ENCODE peak calls at places on chromosome 19, in four cellular contexts. One of them, this sample, is unnamed.

GRCh38 chr19:31285744-31286143 is 63.5 kb downstream of the TSHZ3 start:
- DNase-seq in nephron progenitor cell: no peak
- DNase-seq in AG20443: peak
- DNase-seq in stimulated activated naive B cell treated with anti-CD40 and anti-IgM and Interleukin-4, amounts not matched to agents 10 μg/mL and 1 μg/mL and 100 μg/mL, for 72 hours: no peak
- DNase-seq in this sample: peak

GRCh38 chr19:28466107-28467045 is 746.6 kb downstream of the UQCRFS1 start:
- DNase-seq in AG20443: peak
- DNase-seq in stimulated activated naive B cell treated with anti-CD40 and anti-IgM and Interleukin-4, amounts not matched to agents 10 μg/mL and 1 μg/mL and 100 μg/mL, for 72 hours: peak
- DNase-seq in nephron progenitor cell: peak
- DNase-seq in this sample: peak

GRCh38 chr19:12782424-12783225 is 7.3 kb upstream of the HOOK2 start:
- DNase-seq in stimulated activated naive B cell treated with anti-CD40 and anti-IgM and Interleukin-4, amounts not matched to agents 10 μg/mL and 1 μg/mL and 100 μg/mL, for 72 hours: peak
- DNase-seq in AG20443: peak
- DNase-seq in nephron progenitor cell: peak
- DNase-seq in this sample: peak

GRCh38 chr19:29479941-29480340 is 45.9 kb upstream of the VSTM2B start:
- DNase-seq in nephron progenitor cell: no peak
- DNase-seq in AG20443: peak
- DNase-seq in stimulated activated naive B cell treated with anti-CD40 and anti-IgM and Interleukin-4, amounts not matched to agents 10 μg/mL and 1 μg/mL and 100 μg/mL, for 72 hours: no peak
- DNase-seq in this sample: no peak

GRCh38 chr19:41696402-41697197 is 8.5 kb upstream of the CEACAM7 start:
- DNase-seq in AG20443: no peak
- DNase-seq in nephron progenitor cell: peak
- DNase-seq in stimulated activated naive B cell treated with anti-CD40 and anti-IgM and Interleukin-4, amounts not matched to agents 10 μg/mL and 1 μg/mL and 100 μg/mL, for 72 hours: no peak
- DNase-seq in this sample: no peak

GRCh38 chr19:16224266-16225045 is 26.7 kb downstream of the AP1M1 start:
- DNase-seq in AG20443: no peak
- DNase-seq in nephron progenitor cell: no peak
- DNase-seq in stimulated activated naive B cell treated with anti-CD40 and anti-IgM and Interleukin-4, amounts not matched to agents 10 μg/mL and 1 μg/mL and 100 μg/mL, for 72 hours: no peak
- DNase-seq in this sample: no peak

GRCh38 chr19:51431124-51431523 is 13.7 kb upstream of the SIGLEC10 start:
- DNase-seq in nephron progenitor cell: no peak
- DNase-seq in stimulated activated naive B cell treated with anti-CD40 and anti-IgM and Interleukin-4, amounts not matched to agents 10 μg/mL and 1 μg/mL and 100 μg/mL, for 72 hours: no peak
- DNase-seq in AG20443: no peak
- DNase-seq in this sample: no peak

GRCh38 chr19:16899566-16900075 is 10.8 kb downstream of the F2RL3 start:
- DNase-seq in stimulated activated naive B cell treated with anti-CD40 and anti-IgM and Interleukin-4, amounts not matched to agents 10 μg/mL and 1 μg/mL and 100 μg/mL, for 72 hours: peak
- DNase-seq in AG20443: peak
- DNase-seq in nephron progenitor cell: peak
- DNase-seq in this sample: peak

GRCh38 chr19:35063940-35064818 is 22.7 kb downstream of the HPN start:
- DNase-seq in nephron progenitor cell: no peak
- DNase-seq in stimulated activated naive B cell treated with anti-CD40 and anti-IgM and Interleukin-4, amounts not matched to agents 10 μg/mL and 1 μg/mL and 100 μg/mL, for 72 hours: no peak
- DNase-seq in AG20443: peak
- DNase-seq in this sample: no peak

GRCh38 chr19:44764975-44765948 is 12.4 kb upstream of the CBLC start:
- DNase-seq in nephron progenitor cell: no peak
- DNase-seq in stimulated activated naive B cell treated with anti-CD40 and anti-IgM and Interleukin-4, amounts not matched to agents 10 μg/mL and 1 μg/mL and 100 μg/mL, for 72 hours: no peak
- DNase-seq in AG20443: no peak
- DNase-seq in this sample: no peak

GRCh38 chr19:947090-947706 is 21.4 kb downstream of the ARID3A start:
- DNase-seq in stimulated activated naive B cell treated with anti-CD40 and anti-IgM and Interleukin-4, amounts not matched to agents 10 μg/mL and 1 μg/mL and 100 μg/mL, for 72 hours: no peak
- DNase-seq in AG20443: no peak
- DNase-seq in nephron progenitor cell: no peak
- DNase-seq in this sample: no peak

GRCh38 chr19:39463403-39463802 is 17.2 kb upstream of the TIMM50 start:
- DNase-seq in stimulated activated naive B cell treated with anti-CD40 and anti-IgM and Interleukin-4, amounts not matched to agents 10 μg/mL and 1 μg/mL and 100 μg/mL, for 72 hours: no peak
- DNase-seq in nephron progenitor cell: no peak
- DNase-seq in AG20443: no peak
- DNase-seq in this sample: no peak

GRCh38 chr19:3107658-3108057 is 13.5 kb downstream of the GNA11 start:
- DNase-seq in stimulated activated naive B cell treated with anti-CD40 and anti-IgM and Interleukin-4, amounts not matched to agents 10 μg/mL and 1 μg/mL and 100 μg/mL, for 72 hours: no peak
- DNase-seq in nephron progenitor cell: no peak
- DNase-seq in AG20443: no peak
- DNase-seq in this sample: no peak

GRCh38 chr19:35352177-35352447 is 4.4 kb downstream of the FFAR1 start:
- DNase-seq in nephron progenitor cell: no peak
- DNase-seq in AG20443: no peak
- DNase-seq in stimulated activated naive B cell treated with anti-CD40 and anti-IgM and Interleukin-4, amounts not matched to agents 10 μg/mL and 1 μg/mL and 100 μg/mL, for 72 hours: no peak
- DNase-seq in this sample: no peak

GRCh38 chr19:35925501-35925900 is 10.7 kb upstream of the LRFN3 start:
- DNase-seq in stimulated activated naive B cell treated with anti-CD40 and anti-IgM and Interleukin-4, amounts not matched to agents 10 μg/mL and 1 μg/mL and 100 μg/mL, for 72 hours: no peak
- DNase-seq in AG20443: no peak
- DNase-seq in nephron progenitor cell: no peak
- DNase-seq in this sample: no peak

GRCh38 chr19:4504874-4505569 is 13.3 kb downstream of the PLIN4 start:
- DNase-seq in AG20443: no peak
- DNase-seq in stimulated activated naive B cell treated with anti-CD40 and anti-IgM and Interleukin-4, amounts not matched to agents 10 μg/mL and 1 μg/mL and 100 μg/mL, for 72 hours: no peak
- DNase-seq in nephron progenitor cell: no peak
- DNase-seq in this sample: no peak

GRCh38 chr19:13079542-13079986 is 23.1 kb downstream of the LYL1 start:
- DNase-seq in nephron progenitor cell: no peak
- DNase-seq in AG20443: peak
- DNase-seq in stimulated activated naive B cell treated with anti-CD40 and anti-IgM and Interleukin-4, amounts not matched to agents 10 μg/mL and 1 μg/mL and 100 μg/mL, for 72 hours: no peak
- DNase-seq in this sample: no peak

GRCh38 chr19:1809663-1810062 is 2.4 kb downstream of the ATP8B3 start:
- DNase-seq in AG20443: no peak
- DNase-seq in nephron progenitor cell: no peak
- DNase-seq in stimulated activated naive B cell treated with anti-CD40 and anti-IgM and Interleukin-4, amounts not matched to agents 10 μg/mL and 1 μg/mL and 100 μg/mL, for 72 hours: no peak
- DNase-seq in this sample: no peak